ENCODE peak calls at places on chromosomes 11 and 22, in four cellular contexts. C, D, O and Z are unnamed samples.

GRCh38 chr11:420054-420910 is 5.5 kb upstream of the SIGIRR start:
- DNase-seq in C (no peak), O (no peak), D (no peak), Z (no peak)

GRCh38 chr11:111826322-111826950 is 44.9 kb downstream of the ALG9 start:
- DNase-seq in O (no peak), D (no peak), C (no peak), Z (no peak)

GRCh38 chr11:81989093-81989492 is 744.6 kb downstream of the FAM181B start:
- DNase-seq in O (no peak), D (no peak), C (no peak), Z (peak)

GRCh38 chr22:35541254-35541748 is 670 bp downstream of the RASD2 start:
- DNase-seq in O (no peak), C (no peak), D (no peak), Z (no peak)

GRCh38 chr11:61145228-61146005 is 15.8 kb downstream of the VPS37C start:
- DNase-seq in D (no peak), C (no peak), O (no peak), Z (no peak)

GRCh38 chr11:59223611-59224010 is 10.9 kb upstream of the MPEG1 start:
- DNase-seq in O (no peak), C (no peak), D (no peak), Z (no peak)

GRCh38 chr11:14789879-14790484 is 102.0 kb downstream of the CYP2R1 start:
- DNase-seq in C (no peak), O (no peak), D (peak), Z (no peak)

GRCh38 chr11:33670250-33671011 is 30.2 kb downstream of the C11orf91 start:
- DNase-seq in O (no peak), C (peak), D (no peak), Z (no peak)

GRCh38 chr22:17441326-17441725 is 72.1 kb downstream of the CECR2 start:
- DNase-seq in C (no peak), D (no peak), O (no peak), Z (no peak)